ENCODE peak calls at places on chromosome 3, in six cellular contexts. Q is astrocyte of the spinal cord, O is ovary, T is coronary artery, V is fibroblast of villous mesenchyme, N is NB4. L is an unnamed sample.

GRCh38 chr3:169818330-169818729 is 5.6 kb upstream of the LRRC34 start:
- DNase-seq in Q (peak; percentile 33), O (no peak), T (no peak), V (peak; percentile 18), N (no peak), L (peak; percentile 56)

GRCh38 chr3:33897306-33897705 is 98.9 kb downstream of the PDCD6IP start:
- DNase-seq in Q (no peak), O (no peak), T (no peak), V (no peak), N (no peak), L (no peak)

GRCh38 chr3:5220667-5221431 is 33.3 kb downstream of the EDEM1 start:
- DNase-seq in Q (no peak), O (no peak), T (no peak), V (no peak), N (no peak), L (no peak)

GRCh38 chr3:32467333-32468070 is 35.1 kb downstream of the CMTM6 start:
- DNase-seq in Q (peak; percentile 74), O (peak; percentile 71), T (no peak), V (peak; percentile 57), N (peak; percentile 73), L (peak; percentile 71)

GRCh38 chr3:171142985-171143384 is 116.5 kb upstream of the SLC2A2 start:
- DNase-seq in Q (peak; percentile 77), O (no peak), T (no peak), V (peak; percentile 54), N (no peak), L (peak; percentile 16)

GRCh38 chr3:71380096-71380495 is 203.4 kb downstream of the FOXP1 start:
- DNase-seq in Q (peak; percentile 52), O (no peak), T (no peak), V (no peak), N (peak; percentile 23), L (no peak)

GRCh38 chr3:30347679-30348216 is 258.7 kb upstream of the TGFBR2 start:
- DNase-seq in Q (peak; percentile 82), O (no peak), T (no peak), V (peak; percentile 55), N (peak; percentile 40), L (peak; percentile 58)

GRCh38 chr3:190088890-190089289 is 31.8 kb downstream of the P3H2 start:
- DNase-seq in Q (no peak), O (no peak), T (no peak), V (no peak), N (no peak), L (peak; percentile 46)

GRCh38 chr3:132549890-132550578 is 47.0 kb upstream of the ACKR4 start:
- DNase-seq in Q (peak; percentile 84), O (no peak), T (no peak), V (peak; percentile 69), N (peak; percentile 5), L (peak; percentile 85)

GRCh38 chr3:139098391-139098790 is 53.7 kb upstream of the PRR23C start:
- DNase-seq in Q (no peak), O (no peak), T (no peak), V (no peak), N (no peak), L (no peak)

GRCh38 chr3:10294030-10294591 is 1.4 kb upstream of the GHRL start:
- DNase-seq in Q (no peak), O (no peak), T (no peak), V (no peak), N (peak; percentile 61), L (no peak)

GRCh38 chr3:107410606-107411005 is 33.4 kb downstream of the CCDC54 start:
- DNase-seq in Q (no peak), O (no peak), T (no peak), V (no peak), N (no peak), L (no peak)

GRCh38 chr3:34174740-34175139 is 376.3 kb downstream of the PDCD6IP start:
- DNase-seq in Q (no peak), O (no peak), T (no peak), V (no peak), N (no peak), L (no peak)

GRCh38 chr3:46576899-46577298 is 10.8 kb upstream of the LRRC2 start:
- DNase-seq in Q (no peak), O (peak; percentile 71), T (no peak), V (no peak), N (no peak), L (no peak)

GRCh38 chr3:41243183-41243582 is 43.9 kb downstream of the CTNNB1 start:
- DNase-seq in Q (no peak), O (no peak), T (no peak), V (no peak), N (no peak), L (no peak)

GRCh38 chr3:36362216-36362615 is 18.1 kb upstream of the STAC start:
- DNase-seq in Q (peak; percentile 39), O (no peak), T (no peak), V (peak; percentile 4), N (no peak), L (peak; percentile 38)

GRCh38 chr3:47910777-47911440 is 105.3 kb downstream of the MAP4 start:
- DNase-seq in Q (peak; percentile 93), O (no peak), T (no peak), V (peak; percentile 68), N (no peak), L (peak; percentile 84)

GRCh38 chr3:65889707-65890099 is 149.0 kb downstream of the MAGI1 start:
- DNase-seq in Q (no peak), O (no peak), T (no peak), V (no peak), N (no peak), L (no peak)

GRCh38 chr3:183117046-183117445 is 17.8 kb upstream of the MCCC1 start:
- DNase-seq in Q (no peak), O (no peak), T (no peak), V (no peak), N (no peak), L (no peak)

GRCh38 chr3:16514021-16514700 is 662 bp upstream of the RFTN1 start:
- DNase-seq in Q (no peak), O (no peak), T (no peak), V (no peak), N (no peak), L (no peak)
- H3K4me3 ChIP-seq in Q (peak overlapping the region; percentile 96), O (peak overlapping the region; percentile 82), T (peak overlapping the region; percentile 74), V (peak overlapping the region; percentile 97), N (peak overlapping the region; percentile 16), L (peak overlapping the region; percentile 96)

DNA sequence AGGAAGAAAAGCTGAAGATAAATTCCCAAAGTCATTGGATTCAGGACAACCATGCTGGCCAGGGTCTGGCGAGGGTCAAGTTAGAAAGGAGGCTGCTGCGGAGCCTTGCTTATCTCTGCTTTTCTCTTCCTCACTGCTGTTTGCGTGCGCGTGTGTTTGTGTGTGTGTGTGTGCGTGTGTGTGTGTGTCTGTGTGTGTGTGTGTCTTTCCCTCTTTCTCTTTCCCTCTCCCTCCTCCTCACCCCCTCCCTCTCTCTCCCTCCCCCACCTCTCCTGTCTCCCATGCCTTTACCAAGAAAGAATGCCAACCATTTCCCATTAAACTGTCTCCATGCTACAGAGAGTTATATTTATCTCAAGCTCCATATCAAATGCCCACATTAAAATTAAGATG is at the start of gene COLQ:
- DNase-seq in Q (no peak), O (peak; percentile 51), T (no peak), V (no peak), N (no peak), L (no peak)
- H3K4me3 ChIP-seq in Q (no peak within 1 kb of the TSS), O (no peak within 1 kb of the TSS), T (peak within 1 kb of the TSS; percentile 57), V (no peak within 1 kb of the TSS), N (no peak within 1 kb of the TSS), L (no peak within 1 kb of the TSS)

GRCh38 chr3:125957674-125958510 is 11.1 kb upstream of the ROPN1B start:
- DNase-seq in Q (no peak), O (no peak), T (no peak), V (no peak), N (no peak), L (no peak)
- H3K4me3 ChIP-seq in Q (no peak overlapping the region), O (no peak overlapping the region), T (peak overlapping the region; percentile 34), V (no peak overlapping the region), N (no peak overlapping the region), L (no peak overlapping the region)

GRCh38 chr3:3799173-3800075 is at the start of gene LRRN1:
- DNase-seq in Q (peak; percentile 33), O (peak; percentile 85), T (no peak), V (no peak), N (no peak), L (no peak)
- H3K4me3 ChIP-seq in Q (peak within 1 kb of the TSS; percentile 48), O (peak within 1 kb of the TSS; percentile 49), T (peak within 1 kb of the TSS; percentile 80), V (no peak within 1 kb of the TSS), N (no peak within 1 kb of the TSS), L (no peak within 1 kb of the TSS)